ENCODE peak calls at places on chromosomes 6 and 20, in four cellular contexts. B is HCT116, X is HepG2, S is H1. O is an unnamed sample.

GRCh38 chr6:46926481-46926880 is 4.7 kb upstream of the ADGRF5 start:
- DNase-seq in B (no peak), X (no peak), S (no peak), O (no peak)

GRCh38 chr20:40942015-40942414 is 86.6 kb upstream of the TOP1 start:
- DNase-seq in B (no peak), X (no peak), S (no peak), O (no peak)

GRCh38 chr20:35369804-35370203 is 42.0 kb downstream of the UQCC1 start:
- DNase-seq in B (no peak), X (peak), S (no peak), O (no peak)

GRCh38 chr6:53352360-53352759 is 3.6 kb upstream of the ELOVL5 start:
- DNase-seq in B (no peak), X (no peak), S (no peak), O (no peak)

GRCh38 chr20:8721098-8721497 is 347.8 kb upstream of the PLCB4 start:
- DNase-seq in B (peak), X (peak), S (no peak), O (no peak)

GRCh38 chr6:130674604-130675003 is 152.6 kb upstream of the SMLR1 start:
- DNase-seq in B (no peak), X (no peak), S (no peak), O (no peak)

GRCh38 chr6:138594042-138594636 is 94.8 kb upstream of the NHSL1 start:
- DNase-seq in B (no peak), X (no peak), S (no peak), O (no peak)

GRCh38 chr6:26087284-26088115 is at the start of gene HFE:
- DNase-seq in B (no peak), X (peak), S (peak), O (peak)

GRCh38 chr6:32156891-32157290 is 3.0 kb downstream of the PPT2 start:
- DNase-seq in B (no peak), X (no peak), S (no peak), O (no peak)

GRCh38 chr6:17193376-17193775 is 87.8 kb upstream of the RBM24 start:
- DNase-seq in B (no peak), X (no peak), S (no peak), O (no peak)

GRCh38 chr6:146935489-146935888 is 268.7 kb upstream of the STXBP5 start:
- DNase-seq in B (no peak), X (no peak), S (no peak), O (no peak)

GRCh38 chr6:15573376-15573775 is 89.5 kb downstream of the DTNBP1 start:
- DNase-seq in B (no peak), X (no peak), S (no peak), O (no peak)

GRCh38 chr6:56037587-56037986 is 162.2 kb upstream of the BMP5 start:
- DNase-seq in B (no peak), X (no peak), S (no peak), O (no peak)

GRCh38 chr6:119423996-119424395 is 74.4 kb upstream of the MAN1A1 start:
- DNase-seq in B (no peak), X (no peak), S (no peak), O (no peak)

GRCh38 chr20:33862709-33863403 is 51.7 kb downstream of the CHMP4B start:
- DNase-seq in B (no peak), X (peak), S (peak), O (peak)

GRCh38 chr20:44500221-44500620 is 21.6 kb downstream of the SERINC3 start:
- DNase-seq in B (no peak), X (no peak), S (no peak), O (no peak)

GRCh38 chr20:38203337-38204003 is 38.4 kb upstream of the TGM2 start:
- DNase-seq in B (no peak), X (no peak), S (no peak), O (no peak)
- TF ChIP-seq SRF in B (peak), X (no peak), S (peak), O (no peak)

GRCh38 chr6:145139451-145139850 is 595.9 kb downstream of the EPM2A start:
- DNase-seq in B (no peak), X (no peak), S (no peak), O (no peak)
- TF ChIP-seq SRF in B (no peak), X (no peak), S (no peak), O (no peak)

GRCh38 chr6:140071115-140071514 is 696.7 kb upstream of the CITED2 start:
- DNase-seq in B (no peak), X (no peak), S (no peak), O (no peak)
- TF ChIP-seq SRF in B (no peak), X (no peak), S (no peak), O (no peak)

GRCh38 chr6:39865011-39865888 is 69.0 kb downstream of the MOCS1 start:
- DNase-seq in B (peak), X (peak), S (peak), O (peak)

GRCh38 chr6:39873439-39873838 is 60.8 kb downstream of the MOCS1 start:
- DNase-seq in B (no peak), X (no peak), S (no peak), O (no peak)

GRCh38 chr6:39861663-39862062 is 69.5 kb downstream of the DAAM2 start:
- DNase-seq in B (no peak), X (no peak), S (no peak), O (no peak)

GRCh38 chr6:39870950-39871349 is 63.3 kb downstream of the MOCS1 start:
- DNase-seq in B (no peak), X (no peak), S (no peak), O (no peak)

DNA sequence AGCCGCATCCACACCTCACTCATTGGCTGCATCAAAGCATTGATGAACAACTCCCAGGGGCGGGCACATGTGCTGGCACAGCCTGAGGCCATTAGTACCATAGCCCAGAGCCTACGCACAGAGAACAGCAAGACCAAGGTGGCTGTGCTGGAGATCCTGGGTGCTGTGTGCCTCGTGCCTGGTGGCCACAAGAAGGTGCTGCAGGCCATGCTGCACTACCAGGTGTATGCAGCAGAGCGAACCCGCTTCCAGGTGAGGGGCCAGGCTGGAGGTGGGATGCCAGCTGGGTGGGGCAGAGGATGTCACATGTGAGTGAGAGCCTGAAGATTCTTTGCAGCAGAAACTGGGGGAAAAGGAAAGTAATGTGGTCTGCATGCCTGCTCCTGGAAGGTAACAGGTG is 66.7 kb downstream of the MOCS1 start:
- DNase-seq in B (no peak), X (no peak), S (no peak), O (no peak)
- TF ChIP-seq SRF in B (no peak), X (no peak), S (no peak), O (no peak)

O was measured in K562.